ENCODE peak calls at places on chromosomes 11 and 22, in seven cellular contexts. C is IMR-90, W is psoas muscle, Z is endothelial cell of umbilical vein, M is HCT116, I is tibial artery, B is neural progenitor cell. Q is an unnamed sample.

GRCh38 chr11:117792241-117792640 is 4.8 kb downstream of the DSCAML1 start:
- DNase-seq in C (no peak), W (no peak), Z (no peak), M (no peak), I (no peak), B (no peak), Q (no peak)

GRCh38 chr22:44276041-44276440 is 36.7 kb downstream of the SHISAL1 start:
- DNase-seq in C (no peak), W (peak; percentile 20), Z (no peak), M (no peak), I (no peak), B (peak; percentile 72), Q (no peak)

GRCh38 chr11:61969838-61970452 is 2.5 kb upstream of the FTH1 start:
- DNase-seq in C (peak; percentile 87), W (no peak), Z (peak; percentile 86), M (no peak), I (no peak), B (no peak), Q (no peak)

GRCh38 chr11:22808559-22809197 is 20.9 kb downstream of the SVIP start:
- DNase-seq in C (no peak), W (no peak), Z (no peak), M (no peak), I (no peak), B (no peak), Q (no peak)

GRCh38 chr11:10847960-10848860 is 9.6 kb downstream of the ZBED5 start:
- DNase-seq in C (no peak), W (no peak), Z (no peak), M (no peak), I (no peak), B (no peak), Q (no peak)

GRCh38 chr22:45574069-45574703 is 71.5 kb downstream of the FBLN1 start:
- DNase-seq in C (no peak), W (peak; percentile 28), Z (no peak), M (no peak), I (no peak), B (no peak), Q (no peak)

GRCh38 chr11:503179-503981 is 3.7 kb downstream of the RNH1 start:
- DNase-seq in C (peak; percentile 19), W (peak; percentile 77), Z (no peak), M (no peak), I (peak; percentile 76), B (no peak), Q (no peak)

GRCh38 chr22:43289551-43289963 is 53.6 kb downstream of the SCUBE1 start:
- DNase-seq in C (peak; percentile 11), W (no peak), Z (peak; percentile 20), M (no peak), I (no peak), B (no peak), Q (no peak)

GRCh38 chr11:60840711-60841430 is 1.0 kb upstream of the CCDC86 start:
- DNase-seq in C (peak; percentile 94), W (peak; percentile 72), Z (peak; percentile 67), M (no peak), I (peak; percentile 46), B (no peak), Q (no peak)

GRCh38 chr11:135061166-135061565 is 649.1 kb upstream of the B3GAT1 start:
- DNase-seq in C (no peak), W (no peak), Z (no peak), M (no peak), I (no peak), B (no peak), Q (no peak)

GRCh38 chr11:10397226-10397987 is 57.7 kb upstream of the AMPD3 start:
- DNase-seq in C (peak; percentile 41), W (no peak), Z (no peak), M (no peak), I (no peak), B (no peak), Q (no peak)

GRCh38 chr22:44684506-44685383 is 17.3 kb upstream of the PRR5 start:
- DNase-seq in C (peak; percentile 95), W (peak; percentile 89), Z (peak; percentile 90), M (peak; percentile 83), I (peak; percentile 79), B (peak; percentile 93), Q (peak; percentile 87)

GRCh38 chr11:102464859-102465500 is 12.4 kb upstream of the TMEM123 start:
- DNase-seq in C (no peak), W (no peak), Z (no peak), M (no peak), I (no peak), B (no peak), Q (no peak)

GRCh38 chr11:102469196-102469821 is 16.7 kb upstream of the TMEM123 start:
- DNase-seq in C (peak; percentile 62), W (no peak), Z (peak; percentile 85), M (no peak), I (no peak), B (no peak), Q (no peak)

GRCh38 chr11:102467853-102468580 is 15.5 kb upstream of the TMEM123 start:
- DNase-seq in C (no peak), W (no peak), Z (no peak), M (no peak), I (no peak), B (no peak), Q (no peak)

GRCh38 chr11:102468636-102469195 is 16.2 kb upstream of the TMEM123 start:
- DNase-seq in C (no peak), W (no peak), Z (no peak), M (no peak), I (no peak), B (no peak), Q (no peak)

GRCh38 chr11:102467080-102467708 is 14.6 kb upstream of the TMEM123 start:
- DNase-seq in C (no peak), W (no peak), Z (no peak), M (no peak), I (no peak), B (no peak), Q (no peak)
- H3K4me1 ChIP-seq in C (peaks cover 12% of the 10 kb centered on the region), W (no peaks in the 10 kb centered on the region), Z (peaks cover 16% of the 10 kb centered on the region), M (peaks cover 2% of the 10 kb centered on the region), I (peaks cover 18% of the 10 kb centered on the region), B (no peaks in the 10 kb centered on the region), Q (peaks cover 2% of the 10 kb centered on the region)

GRCh38 chr11:130131957-130132850 is 27.4 kb upstream of the ST14 start:
- DNase-seq in C (peak; percentile 66), W (no peak), Z (peak; percentile 83), M (peak; percentile 53), I (no peak), B (peak; percentile 68), Q (peak; percentile 62)

GRCh38 chr11:130129922-130130321 is 29.7 kb upstream of the ST14 start:
- DNase-seq in C (no peak), W (no peak), Z (no peak), M (no peak), I (no peak), B (no peak), Q (no peak)

GRCh38 chr11:130127509-130127908 is 32.1 kb upstream of the ST14 start:
- DNase-seq in C (no peak), W (no peak), Z (no peak), M (no peak), I (no peak), B (no peak), Q (no peak)

GRCh38 chr11:130125638-130126037 is 33.9 kb upstream of the ST14 start:
- DNase-seq in C (no peak), W (no peak), Z (no peak), M (no peak), I (no peak), B (no peak), Q (no peak)

DNA sequence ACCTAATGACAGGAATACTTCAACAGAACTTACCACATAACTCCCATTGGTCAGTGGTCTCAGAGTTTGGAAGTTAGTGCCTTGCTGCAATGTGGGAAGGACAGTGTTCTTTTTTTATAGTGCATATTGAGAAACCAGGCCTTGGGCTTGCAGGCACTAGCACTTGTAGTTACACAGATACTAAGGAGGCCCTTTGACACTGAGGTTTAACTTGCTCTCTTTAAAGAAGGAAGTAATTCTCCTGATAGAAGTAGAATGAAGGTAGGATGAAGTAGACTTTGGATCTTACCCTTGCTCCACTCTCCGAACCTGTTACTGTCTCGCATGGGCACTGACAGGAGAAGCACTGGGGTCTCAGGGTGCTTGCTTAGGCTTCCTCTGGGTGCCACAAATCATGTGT is 31.0 kb upstream of the ST14 start:
- DNase-seq in C (no peak), W (no peak), Z (no peak), M (no peak), I (no peak), B (no peak), Q (no peak)
- H3K36me3 ChIP-seq in C (peaks cover 41% of the 10 kb centered on the region), W (no peaks in the 10 kb centered on the region), Z (peaks cover 43% of the 10 kb centered on the region), M (peaks cover 32% of the 10 kb centered on the region), I (peaks cover 69% of the 10 kb centered on the region), B (peaks cover 21% of the 10 kb centered on the region), Q (peaks cover 96% of the 10 kb centered on the region)

GRCh38 chr11:87122852-87123251 is 85.1 kb downstream of the TMEM135 start:
- DNase-seq in C (no peak), W (no peak), Z (no peak), M (no peak), I (no peak), B (no peak), Q (no peak)

GRCh38 chr11:87128372-87128771 is 90.6 kb downstream of the TMEM135 start:
- DNase-seq in C (no peak), W (no peak), Z (no peak), M (no peak), I (no peak), B (no peak), Q (no peak)

GRCh38 chr11:87120937-87121336 is 83.2 kb downstream of the TMEM135 start:
- DNase-seq in C (no peak), W (no peak), Z (no peak), M (no peak), I (no peak), B (no peak), Q (no peak)

GRCh38 chr11:87127131-87127530 is 89.4 kb downstream of the TMEM135 start:
- DNase-seq in C (no peak), W (no peak), Z (no peak), M (no peak), I (no peak), B (peak; percentile 55), Q (no peak)

GRCh38 chr11:87125257-87125656 is 87.5 kb downstream of the TMEM135 start:
- DNase-seq in C (no peak), W (no peak), Z (no peak), M (no peak), I (no peak), B (no peak), Q (no peak)
- H3K4me1 ChIP-seq in C (no peaks in the 10 kb centered on the region), W (peaks cover 6% of the 10 kb centered on the region), Z (no peaks in the 10 kb centered on the region), M (no peaks in the 10 kb centered on the region), I (peaks cover 4% of the 10 kb centered on the region), B (peaks cover 34% of the 10 kb centered on the region), Q (peaks cover 3% of the 10 kb centered on the region)

GRCh38 chr11:59647245-59647965 is 21.4 kb downstream of the PATL1 start:
- DNase-seq in C (no peak), W (no peak), Z (no peak), M (no peak), I (no peak), B (no peak), Q (no peak)

GRCh38 chr11:59644528-59644927 is 24.3 kb downstream of the PATL1 start:
- DNase-seq in C (no peak), W (no peak), Z (no peak), M (no peak), I (no peak), B (no peak), Q (no peak)

GRCh38 chr11:59641156-59641555 is 25.6 kb upstream of the OSBP start:
- DNase-seq in C (peak; percentile 4), W (no peak), Z (no peak), M (no peak), I (no peak), B (no peak), Q (no peak)

DNA sequence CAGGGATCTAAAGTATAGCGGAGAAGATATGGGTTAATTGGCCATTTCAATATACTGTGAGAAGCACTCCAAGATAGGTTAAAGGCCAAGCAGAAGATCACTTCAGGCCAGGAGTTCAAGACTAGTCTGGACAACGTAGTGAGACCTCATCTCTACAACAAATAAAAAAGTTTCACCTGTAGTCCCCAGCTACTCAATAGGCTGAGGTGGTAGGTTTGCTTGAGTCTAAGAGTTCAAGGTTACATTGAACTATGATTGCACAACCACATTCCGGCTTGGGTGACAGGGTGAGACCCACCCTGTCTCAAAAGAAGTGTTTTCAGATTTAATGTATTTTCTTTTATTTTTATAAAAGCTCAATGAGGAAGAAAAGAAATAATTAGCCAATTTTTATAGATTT is 25.4 kb downstream of the PATL1 start:
- DNase-seq in C (no peak), W (no peak), Z (no peak), M (no peak), I (no peak), B (no peak), Q (no peak)
- H3K36me3 ChIP-seq in C (peaks cover 48% of the 10 kb centered on the region), W (peaks cover 25% of the 10 kb centered on the region), Z (peaks cover 40% of the 10 kb centered on the region), M (peaks cover 58% of the 10 kb centered on the region), I (peaks cover 88% of the 10 kb centered on the region), B (peaks cover 21% of the 10 kb centered on the region), Q (peaks cover 63% of the 10 kb centered on the region)